ENCODE peak calls at places on chromosomes 6 and 20, in four cellular contexts. One of them, this sample, is unnamed.

GRCh38 chr6:113699239-113699638 is 157.9 kb upstream of the MARCKS start:
- DNase-seq in HepG2: peak
- DNase-seq in IMR-90: no peak
- DNase-seq in K562: no peak
- DNase-seq in this sample: no peak

GRCh38 chr20:44057698-44058675 is 129.0 kb downstream of the JPH2 start:
- DNase-seq in HepG2: no peak
- DNase-seq in IMR-90: peak
- DNase-seq in K562: no peak
- DNase-seq in this sample: no peak

GRCh38 chr20:21179796-21180195 is 53.9 kb downstream of the KIZ start:
- DNase-seq in HepG2: no peak
- DNase-seq in IMR-90: peak
- DNase-seq in K562: no peak
- DNase-seq in this sample: no peak

GRCh38 chr6:22334778-22335177 is 37.9 kb upstream of the PRL start:
- DNase-seq in HepG2: no peak
- DNase-seq in IMR-90: no peak
- DNase-seq in K562: no peak
- DNase-seq in this sample: no peak

GRCh38 chr6:26020291-26020982 is 57.8 kb downstream of the TRIM38 start:
- DNase-seq in HepG2: no peak
- DNase-seq in IMR-90: peak
- DNase-seq in K562: peak
- DNase-seq in this sample: peak

GRCh38 chr6:134593887-134594286 is 276.0 kb upstream of the SGK1 start:
- DNase-seq in HepG2: no peak
- DNase-seq in IMR-90: no peak
- DNase-seq in K562: no peak
- DNase-seq in this sample: no peak

GRCh38 chr6:150312395-150312794 is 56.4 kb upstream of the IYD start:
- DNase-seq in HepG2: no peak
- DNase-seq in IMR-90: no peak
- DNase-seq in K562: no peak
- DNase-seq in this sample: no peak

GRCh38 chr6:71338540-71339316 is 50.1 kb downstream of the OGFRL1 start:
- DNase-seq in HepG2: no peak
- DNase-seq in IMR-90: no peak
- DNase-seq in K562: no peak
- DNase-seq in this sample: no peak

GRCh38 chr6:76876922-76877553 is 586.3 kb downstream of the HTR1B start:
- DNase-seq in HepG2: peak
- DNase-seq in IMR-90: peak
- DNase-seq in K562: no peak
- DNase-seq in this sample: peak

DNA sequence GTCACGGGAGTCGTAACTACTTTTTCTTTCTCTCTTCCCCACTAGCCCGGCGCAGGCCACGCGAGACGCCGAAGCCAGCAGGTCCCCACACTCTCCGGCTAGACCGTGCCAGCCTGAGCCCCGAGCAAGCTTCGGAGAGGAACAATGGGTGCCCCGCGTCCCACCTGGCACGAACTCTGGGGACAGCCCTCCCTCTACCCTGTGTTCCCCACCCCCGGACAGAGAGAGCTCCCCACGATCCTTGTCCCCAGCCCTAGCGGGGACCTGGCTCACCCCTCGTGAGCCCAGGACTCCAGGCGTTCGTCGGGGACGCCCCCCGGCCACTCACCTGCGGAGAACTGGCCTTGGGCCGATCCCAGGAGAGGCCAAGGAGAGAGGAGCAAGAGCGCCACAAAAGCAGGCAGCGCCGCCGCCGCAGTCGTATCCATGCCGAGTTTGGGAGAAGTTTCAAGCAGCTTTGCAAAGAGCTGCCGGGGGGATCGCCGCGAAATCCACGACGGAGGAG is 416 bp downstream of the PTPRK start:
- DNase-seq in HepG2: no peak
- DNase-seq in IMR-90: no peak
- DNase-seq in K562: no peak
- DNase-seq in this sample: peak
- TF ChIP-seq BHLHE40 in HepG2: no peak
- TF ChIP-seq BHLHE40 in IMR-90: no peak
- TF ChIP-seq BHLHE40 in K562: no peak
- TF ChIP-seq BHLHE40 in this sample: no peak

GRCh38 chr6:7257521-7258230 is 55.3 kb downstream of the SSR1 start:
- DNase-seq in HepG2: no peak
- DNase-seq in IMR-90: no peak
- DNase-seq in K562: no peak
- DNase-seq in this sample: no peak

GRCh38 chr6:7255918-7256317 is 57.1 kb downstream of the SSR1 start:
- DNase-seq in HepG2: no peak
- DNase-seq in IMR-90: no peak
- DNase-seq in K562: no peak
- DNase-seq in this sample: no peak

GRCh38 chr6:7256785-7257184 is 56.2 kb downstream of the SSR1 start:
- DNase-seq in HepG2: no peak
- DNase-seq in IMR-90: no peak
- DNase-seq in K562: no peak
- DNase-seq in this sample: no peak

GRCh38 chr6:7260291-7261029 is 52.5 kb downstream of the SSR1 start:
- DNase-seq in HepG2: no peak
- DNase-seq in IMR-90: no peak
- DNase-seq in K562: no peak
- DNase-seq in this sample: no peak

DNA sequence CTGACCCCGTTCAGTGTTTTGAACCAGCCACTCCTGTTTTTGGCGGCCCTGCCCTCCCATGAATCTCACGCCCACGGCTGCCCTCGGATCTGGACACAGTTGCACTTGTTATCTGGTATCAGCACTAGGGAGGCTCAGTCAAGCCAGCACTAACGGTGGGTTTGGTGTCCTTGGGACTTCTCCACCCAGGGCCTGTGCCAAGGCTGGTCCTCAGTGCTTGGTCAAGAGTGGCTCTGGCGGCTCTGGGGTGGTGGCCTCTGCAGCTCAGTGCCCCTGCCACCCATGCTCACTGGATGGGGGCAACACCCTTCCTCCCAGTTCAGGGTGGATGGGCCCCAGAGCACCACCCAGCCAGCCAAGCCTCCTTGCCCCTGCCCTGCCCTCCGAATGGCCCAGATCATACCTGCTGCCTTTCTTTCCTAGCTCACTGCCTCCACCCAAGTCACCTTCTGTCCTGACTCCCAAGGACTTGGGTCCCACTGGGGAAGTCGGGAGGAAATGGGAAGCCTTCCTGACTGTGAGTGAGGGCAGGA is 54.7 kb downstream of the SSR1 start:
- DNase-seq in HepG2: no peak
- DNase-seq in IMR-90: no peak
- DNase-seq in K562: peak
- DNase-seq in this sample: no peak
- TF ChIP-seq MAFK in HepG2: no peak
- TF ChIP-seq MAFK in IMR-90: no peak
- TF ChIP-seq MAFK in K562: no peak
- TF ChIP-seq MAFK in this sample: no peak

GRCh38 chr6:45884336-45884735 is 131.3 kb downstream of the CLIC5 start:
- DNase-seq in HepG2: no peak
- DNase-seq in IMR-90: no peak
- DNase-seq in K562: peak
- DNase-seq in this sample: no peak
- TF ChIP-seq BHLHE40 in HepG2: no peak
- TF ChIP-seq BHLHE40 in IMR-90: no peak
- TF ChIP-seq BHLHE40 in K562: no peak
- TF ChIP-seq BHLHE40 in this sample: no peak

GRCh38 chr6:133190912-133191311 is 50.2 kb upstream of the EYA4 start:
- DNase-seq in HepG2: no peak
- DNase-seq in IMR-90: no peak
- DNase-seq in K562: no peak
- DNase-seq in this sample: no peak
- TF ChIP-seq MAFK in HepG2: no peak
- TF ChIP-seq MAFK in IMR-90: no peak
- TF ChIP-seq MAFK in K562: no peak
- TF ChIP-seq MAFK in this sample: no peak

GRCh38 chr6:82843291-82843885 is 222.3 kb downstream of the UBE3D start:
- DNase-seq in HepG2: no peak
- DNase-seq in IMR-90: peak
- DNase-seq in K562: no peak
- DNase-seq in this sample: no peak

GRCh38 chr6:82842721-82843120 is 222.9 kb downstream of the UBE3D start:
- DNase-seq in HepG2: no peak
- DNase-seq in IMR-90: peak
- DNase-seq in K562: no peak
- DNase-seq in this sample: no peak

GRCh38 chr6:82841309-82841708 is 224.3 kb downstream of the UBE3D start:
- DNase-seq in HepG2: no peak
- DNase-seq in IMR-90: no peak
- DNase-seq in K562: no peak
- DNase-seq in this sample: no peak

GRCh38 chr6:82836022-82836575 is 229.5 kb downstream of the UBE3D start:
- DNase-seq in HepG2: no peak
- DNase-seq in IMR-90: no peak
- DNase-seq in K562: peak
- DNase-seq in this sample: no peak

DNA sequence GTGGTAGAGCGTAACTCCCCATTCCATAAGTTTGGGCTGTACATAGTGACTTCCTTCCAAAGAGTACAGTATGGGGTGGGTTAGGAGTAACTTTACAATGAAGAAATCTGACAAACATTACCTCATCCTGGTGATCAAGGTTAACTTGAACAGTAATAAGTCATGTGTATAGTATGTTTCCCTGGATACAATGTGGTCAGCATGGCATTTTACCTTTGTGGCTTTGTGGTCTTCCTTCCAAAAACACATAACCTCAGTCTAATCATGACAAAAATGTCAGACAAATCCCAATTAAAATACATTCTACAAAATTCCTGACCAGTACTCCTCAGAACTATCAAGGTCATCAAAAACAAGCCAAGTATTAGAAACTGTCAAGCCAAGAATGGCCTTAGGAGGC is 225.1 kb downstream of the UBE3D start:
- DNase-seq in HepG2: no peak
- DNase-seq in IMR-90: peak
- DNase-seq in K562: no peak
- DNase-seq in this sample: no peak
- TF ChIP-seq BHLHE40 in HepG2: no peak
- TF ChIP-seq BHLHE40 in IMR-90: no peak
- TF ChIP-seq BHLHE40 in K562: no peak
- TF ChIP-seq BHLHE40 in this sample: no peak

This sample was measured in A549.